ENCODE peak calls at places on chromosomes 16 and 17, in ten cellular contexts. Z is A549, I is uterus, V is tibial nerve, B is breast epithelium, X is HepG2, F is H1, E is ovary, J is adrenal gland, W is IMR-90. A is an unnamed sample.

GRCh38 chr16:20175358-20175757 is 101.7 kb upstream of the GPR139 start:
- DNase-seq in Z (no peak), I (no peak), V (no peak), B (no peak), X (no peak), F (no peak), E (no peak), J (no peak), W (no peak), A (no peak)

GRCh38 chr17:68289936-68290267 is 1.0 kb downstream of the SLC16A6 start:
- DNase-seq in Z (no peak), I (no peak), V (no peak), B (no peak), X (no peak), F (no peak), E (no peak), J (no peak), W (no peak), A (no peak)

GRCh38 chr17:67700037-67700436 is 17.7 kb upstream of the NOL11 start:
- DNase-seq in Z (no peak), I (no peak), V (no peak), B (no peak), X (no peak), F (no peak), E (no peak), J (no peak), W (no peak), A (no peak)

GRCh38 chr17:2053380-2054261 is 1.3 kb upstream of the HIC1 start:
- DNase-seq in Z (peak; percentile 68), I (peak; percentile 88), V (peak; percentile 76), B (peak; percentile 75), X (peak; percentile 49), F (peak; percentile 89), E (peak; percentile 89), J (peak; percentile 76), W (peak; percentile 67), A (peak; percentile 93)

GRCh38 chr17:13601776-13602551 is at the start of gene HS3ST3A1:
- DNase-seq in Z (no peak), I (peak; percentile 37), V (no peak), B (no peak), X (no peak), F (peak; percentile 89), E (peak; percentile 82), J (peak; percentile 41), W (peak; percentile 82), A (peak; percentile 78)

GRCh38 chr17:35879748-35880654 is at the start of gene CCL5:
- DNase-seq in Z (no peak), I (no peak), V (no peak), B (no peak), X (no peak), F (no peak), E (no peak), J (no peak), W (peak; percentile 13), A (no peak)

GRCh38 chr16:28990375-28991040 is 5.7 kb downstream of the LAT start:
- DNase-seq in Z (no peak), I (no peak), V (no peak), B (no peak), X (no peak), F (no peak), E (no peak), J (no peak), W (no peak), A (no peak)

GRCh38 chr17:62017496-62017895 is 47.6 kb downstream of the MED13 start:
- DNase-seq in Z (no peak), I (no peak), V (no peak), B (no peak), X (no peak), F (no peak), E (no peak), J (no peak), W (peak; percentile 76), A (no peak)

DNA sequence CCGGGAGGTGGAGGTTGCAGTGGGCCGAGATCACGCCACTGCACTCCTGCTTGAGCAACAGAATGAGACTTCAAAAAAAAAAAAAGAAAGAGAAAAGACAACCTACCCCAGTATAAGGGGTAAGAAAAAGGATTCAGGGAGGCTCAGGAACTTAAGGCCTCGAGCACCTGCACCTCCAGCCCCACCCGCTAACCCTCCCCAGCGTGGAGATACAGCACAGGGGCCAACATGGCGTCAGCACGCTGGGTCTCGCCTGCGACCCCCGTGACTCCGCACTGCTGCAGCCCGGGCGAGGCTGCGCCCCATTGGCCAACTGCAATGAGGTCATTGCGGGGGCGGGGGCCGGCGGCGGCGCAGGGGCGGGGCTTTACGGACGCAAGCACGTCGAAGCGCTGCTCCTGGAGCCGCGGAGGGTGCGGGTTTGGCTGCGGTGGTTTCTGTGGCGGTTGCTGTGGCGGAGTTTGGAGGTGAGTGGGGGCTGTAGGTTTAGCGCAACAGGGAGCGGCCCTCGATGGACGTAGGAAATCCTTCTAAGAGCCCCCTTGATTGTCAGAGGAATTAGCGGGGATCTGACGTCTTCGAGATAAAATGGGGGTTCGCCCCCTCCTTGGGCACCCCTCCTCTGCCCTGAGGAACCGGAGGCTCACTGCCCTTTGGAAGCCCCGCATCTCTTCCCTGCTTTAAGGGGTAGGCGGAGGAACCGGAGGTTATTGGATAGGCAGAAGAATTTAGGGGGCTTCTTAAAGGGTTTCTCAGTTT is at the start of gene ATP6V0A1:
- DNase-seq in Z (peak; percentile 95), I (peak; percentile 95), V (peak; percentile 93), B (peak; percentile 94), X (peak; percentile 84), F (peak; percentile 96), E (peak; percentile 93), J (peak; percentile 94), W (peak; percentile 81), A (peak; percentile 98)
- TF ChIP-seq POLR2A in Z (peak; percentile 80), I (peak; percentile 83), V (peak; percentile 94), B (peak; percentile 73), X (peak; percentile 92), F (peak; percentile 68), E (peak; percentile 88), J (peak; percentile 83), W (peak; percentile 78), A (peak; percentile 91)

GRCh38 chr16:21602785-21603184 is 3.4 kb downstream of the METTL9 start:
- DNase-seq in Z (no peak), I (no peak), V (no peak), B (no peak), X (no peak), F (no peak), E (no peak), J (no peak), W (no peak), A (no peak)

GRCh38 chr16:21599994-21600773 is 807 bp downstream of the METTL9 start:
- DNase-seq in Z (no peak), I (no peak), V (no peak), B (no peak), X (peak; percentile 63), F (no peak), E (no peak), J (no peak), W (peak; percentile 46), A (no peak)

GRCh38 chr16:21597571-21598030 is 1.8 kb upstream of the METTL9 start:
- DNase-seq in Z (no peak), I (no peak), V (no peak), B (no peak), X (peak; percentile 50), F (no peak), E (no peak), J (no peak), W (no peak), A (no peak)

GRCh38 chr16:21598676-21599157 is 660 bp upstream of the METTL9 start:
- DNase-seq in Z (no peak), I (no peak), V (no peak), B (no peak), X (no peak), F (no peak), E (no peak), J (no peak), W (no peak), A (no peak)

GRCh38 chr16:21599158-21599993 is at the start of gene METTL9:
- DNase-seq in Z (peak; percentile 87), I (peak; percentile 92), V (peak; percentile 90), B (peak; percentile 93), X (peak; percentile 94), F (peak; percentile 94), E (peak; percentile 90), J (peak; percentile 94), W (peak; percentile 93), A (peak; percentile 97)
- TF ChIP-seq POLR2A in Z (peak; percentile 71), I (peak; percentile 90), V (peak; percentile 78), B (peak; percentile 64), X (peak; percentile 96), F (peak; percentile 93), E (peak; percentile 56), J (peak; percentile 94), W (peak; percentile 74), A (peak; percentile 63)

GRCh38 chr16:50551243-50551642 is 3.0 kb downstream of the NKD1 start:
- DNase-seq in Z (no peak), I (no peak), V (no peak), B (no peak), X (peak; percentile 71), F (no peak), E (no peak), J (no peak), W (no peak), A (no peak)

GRCh38 chr16:50553731-50554360 is 5.7 kb downstream of the NKD1 start:
- DNase-seq in Z (no peak), I (no peak), V (no peak), B (no peak), X (no peak), F (no peak), E (no peak), J (no peak), W (no peak), A (no peak)

GRCh38 chr16:50555269-50555875 is 7.2 kb downstream of the NKD1 start:
- DNase-seq in Z (no peak), I (no peak), V (no peak), B (no peak), X (no peak), F (no peak), E (no peak), J (no peak), W (no peak), A (no peak)

GRCh38 chr16:50552476-50553101 is 4.4 kb downstream of the NKD1 start:
- DNase-seq in Z (no peak), I (no peak), V (no peak), B (no peak), X (no peak), F (no peak), E (no peak), J (no peak), W (no peak), A (no peak)

DNA sequence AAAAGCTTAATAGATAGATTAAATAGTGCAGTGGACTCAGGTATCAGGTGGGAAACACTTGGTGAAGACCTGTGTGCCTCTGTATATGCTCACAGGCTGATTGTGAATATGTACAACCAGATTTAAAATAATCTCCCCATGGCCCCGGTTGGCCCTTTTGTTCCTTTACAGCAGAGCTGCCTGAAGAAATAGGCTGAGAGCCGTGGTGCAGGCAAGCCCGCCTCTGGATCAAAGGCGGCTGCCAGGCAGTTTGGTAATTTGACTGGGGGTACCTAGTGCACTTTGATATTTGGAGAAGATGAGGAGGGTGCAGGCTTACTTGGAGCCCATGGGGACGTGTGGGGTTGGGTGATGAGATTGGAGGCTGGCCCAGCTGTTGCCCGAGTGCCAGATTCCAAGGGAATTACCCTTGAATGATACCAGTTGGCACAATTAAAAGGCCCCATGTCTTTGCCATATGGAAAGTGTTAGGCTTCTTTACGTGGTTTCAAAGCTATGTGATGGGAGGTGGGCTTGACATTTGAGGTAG is 5.0 kb downstream of the NKD1 start:
- DNase-seq in Z (no peak), I (no peak), V (no peak), B (no peak), X (no peak), F (no peak), E (no peak), J (no peak), W (no peak), A (no peak)
- TF ChIP-seq POLR2A in Z (no peak), I (no peak), V (no peak), B (no peak), X (no peak), F (no peak), E (no peak), J (no peak), W (no peak), A (no peak)

GRCh38 chr16:31079342-31079944 is 5.2 kb downstream of the ZNF646 start:
- DNase-seq in Z (no peak), I (no peak), V (no peak), B (no peak), X (no peak), F (no peak), E (no peak), J (no peak), W (no peak), A (no peak)
- TF ChIP-seq POLR2A in Z (no peak), I (no peak), V (no peak), B (no peak), X (no peak), F (no peak), E (no peak), J (no peak), W (no peak), A (no peak)

A was measured in sigmoid colon.